ENCODE peak calls at places on chromosomes 7 and 10, in eight cellular contexts. D is colonic mucosa; F is kidney epithelial cell; B is Jurkat, Clone E6-1; L is fibroblast of lung; C is cardiac fibroblast; W is H7; E is psoas muscle. Y is an unnamed sample.

GRCh38 chr7:32941996-32942782 is 15.1 kb upstream of the FKBP9 start:
- DNase-seq in D (peak), F (no peak), B (no peak), L (peak), C (peak), W (peak), E (peak), Y (peak)

GRCh38 chr7:155734445-155734809 is 77.8 kb downstream of the SHH start:
- DNase-seq in D (no peak), F (no peak), B (no peak), L (peak), C (no peak), W (no peak), E (no peak), Y (no peak)

GRCh38 chr7:157497744-157498541 is 161.1 kb downstream of the DNAJB6 start:
- DNase-seq in D (no peak), F (no peak), B (no peak), L (no peak), C (no peak), W (peak), E (no peak), Y (no peak)

GRCh38 chr7:146000882-146001281 is 115.7 kb upstream of the CNTNAP2 start:
- DNase-seq in D (no peak), F (no peak), B (no peak), L (no peak), C (no peak), W (no peak), E (no peak), Y (no peak)

GRCh38 chr10:78925800-78926319 is 142.9 kb upstream of the ZMIZ1 start:
- DNase-seq in D (no peak), F (peak), B (no peak), L (peak), C (peak), W (no peak), E (no peak), Y (no peak)

GRCh38 chr7:25359471-25360059 is 131.3 kb upstream of the NPVF start:
- DNase-seq in D (no peak), F (peak), B (no peak), L (no peak), C (no peak), W (no peak), E (no peak), Y (no peak)

GRCh38 chr10:129344506-129344905 is 122.5 kb upstream of the MGMT start:
- DNase-seq in D (no peak), F (no peak), B (no peak), L (no peak), C (no peak), W (no peak), E (no peak), Y (no peak)

GRCh38 chr10:52212062-52212461 is 102.0 kb upstream of the DKK1 start:
- DNase-seq in D (peak), F (no peak), B (no peak), L (no peak), C (peak), W (no peak), E (no peak), Y (no peak)

GRCh38 chr10:86225098-86225782 is 141.4 kb downstream of the GRID1 start:
- DNase-seq in D (no peak), F (peak), B (no peak), L (peak), C (peak), W (no peak), E (no peak), Y (no peak)

GRCh38 chr7:85464042-85464651 is 277.3 kb upstream of the SEMA3D start:
- DNase-seq in D (no peak), F (no peak), B (no peak), L (no peak), C (peak), W (no peak), E (no peak), Y (no peak)

GRCh38 chr10:129694633-129695356 is 227.8 kb downstream of the MGMT start:
- DNase-seq in D (peak), F (no peak), B (no peak), L (no peak), C (no peak), W (no peak), E (peak), Y (peak)

GRCh38 chr10:26881600-26882331 is 21.0 kb upstream of the ABI1 start:
- DNase-seq in D (no peak), F (no peak), B (peak), L (peak), C (peak), W (peak), E (no peak), Y (no peak)

GRCh38 chr7:33710608-33711007 is 194.7 kb upstream of the BMPER start:
- DNase-seq in D (no peak), F (no peak), B (no peak), L (peak), C (peak), W (no peak), E (no peak), Y (no peak)

GRCh38 chr7:46162582-46162981 is 241.5 kb upstream of the IGFBP3 start:
- DNase-seq in D (no peak), F (no peak), B (no peak), L (peak), C (peak), W (no peak), E (no peak), Y (no peak)

GRCh38 chr7:1073211-1073977 is 14.5 kb upstream of the GPER1 start:
- DNase-seq in D (no peak), F (no peak), B (no peak), L (no peak), C (no peak), W (peak), E (no peak), Y (no peak)

GRCh38 chr10:75403144-75404022 is 1.8 kb upstream of the ZNF503 start:
- DNase-seq in D (peak), F (no peak), B (no peak), L (peak), C (peak), W (peak), E (peak), Y (peak)

GRCh38 chr7:801940-802364 is 30.3 kb upstream of the SUN1 start:
- DNase-seq in D (peak), F (no peak), B (no peak), L (no peak), C (no peak), W (peak), E (peak), Y (peak)

GRCh38 chr10:71575446-71575845 is 144.1 kb downstream of the C10orf105 start:
- DNase-seq in D (no peak), F (no peak), B (no peak), L (no peak), C (no peak), W (no peak), E (peak), Y (peak)

GRCh38 chr10:15168781-15169554 is 475 bp upstream of the NMT2 start:
- DNase-seq in D (peak), F (peak), B (peak), L (peak), C (peak), W (peak), E (peak), Y (peak)

GRCh38 chr7:29563590-29564454 is at the start of gene PRR15:
- DNase-seq in D (peak), F (no peak), B (no peak), L (peak), C (peak), W (peak), E (peak), Y (peak)

GRCh38 chr10:60978287-60979115 is 34.5 kb upstream of the RHOBTB1 start:
- DNase-seq in D (no peak), F (no peak), B (no peak), L (peak), C (peak), W (no peak), E (no peak), Y (no peak)

GRCh38 chr10:79065853-79066252 is 2.9 kb upstream of the ZMIZ1 start:
- DNase-seq in D (no peak), F (no peak), B (no peak), L (no peak), C (no peak), W (no peak), E (no peak), Y (peak)

GRCh38 chr7:133358728-133359127 is 105.8 kb downstream of the EXOC4 start:
- DNase-seq in D (no peak), F (no peak), B (no peak), L (peak), C (peak), W (no peak), E (no peak), Y (no peak)

DNA sequence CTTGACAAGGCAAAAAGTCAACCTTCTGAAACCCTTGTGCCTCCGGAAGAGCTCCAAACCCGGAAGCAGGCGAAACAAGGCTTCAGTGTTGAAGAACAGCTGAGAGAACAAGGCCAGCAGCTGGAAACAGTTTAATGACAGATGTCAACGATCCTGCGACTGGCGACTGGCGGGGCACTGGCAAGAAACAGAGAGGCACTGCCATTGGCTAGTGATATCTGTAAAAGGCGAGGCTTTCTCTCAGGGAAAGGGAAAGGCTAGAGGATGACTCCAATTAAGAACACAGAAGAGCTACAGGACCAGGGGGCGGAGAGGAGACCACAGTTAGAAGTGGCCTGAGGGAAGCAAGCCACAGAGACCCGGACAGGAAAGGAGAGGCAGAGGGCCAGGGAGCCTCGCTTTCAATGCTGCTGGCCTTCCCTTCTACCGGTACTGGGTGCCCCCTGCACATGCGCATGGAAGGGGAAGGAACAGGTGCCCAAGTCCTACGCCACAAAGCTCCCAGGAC is 19.4 kb downstream of the ITGB1 start:
- DNase-seq in D (peak), F (no peak), B (no peak), L (no peak), C (no peak), W (no peak), E (no peak), Y (peak)
- H3K4me3 ChIP-seq in D (no peak), F (no peak), B (no peak), L (no peak), C (no peak), W (no peak), E (peak), Y (no peak)

GRCh38 chr7:27187702-27188665 is 3.0 kb upstream of the HOXA11 start:
- DNase-seq in D (no peak), F (no peak), B (no peak), L (no peak), C (no peak), W (peak), E (no peak), Y (no peak)

GRCh38 chr7:27186450-27187157 is 1.6 kb upstream of the HOXA11 start:
- DNase-seq in D (no peak), F (no peak), B (no peak), L (no peak), C (no peak), W (no peak), E (no peak), Y (no peak)

GRCh38 chr7:27188666-27189559 is 3.9 kb upstream of the HOXA11 start:
- DNase-seq in D (peak), F (no peak), B (no peak), L (no peak), C (peak), W (peak), E (no peak), Y (no peak)

GRCh38 chr7:27185708-27186449 is 847 bp upstream of the HOXA11 start:
- DNase-seq in D (no peak), F (no peak), B (no peak), L (no peak), C (no peak), W (peak), E (no peak), Y (no peak)

DNA sequence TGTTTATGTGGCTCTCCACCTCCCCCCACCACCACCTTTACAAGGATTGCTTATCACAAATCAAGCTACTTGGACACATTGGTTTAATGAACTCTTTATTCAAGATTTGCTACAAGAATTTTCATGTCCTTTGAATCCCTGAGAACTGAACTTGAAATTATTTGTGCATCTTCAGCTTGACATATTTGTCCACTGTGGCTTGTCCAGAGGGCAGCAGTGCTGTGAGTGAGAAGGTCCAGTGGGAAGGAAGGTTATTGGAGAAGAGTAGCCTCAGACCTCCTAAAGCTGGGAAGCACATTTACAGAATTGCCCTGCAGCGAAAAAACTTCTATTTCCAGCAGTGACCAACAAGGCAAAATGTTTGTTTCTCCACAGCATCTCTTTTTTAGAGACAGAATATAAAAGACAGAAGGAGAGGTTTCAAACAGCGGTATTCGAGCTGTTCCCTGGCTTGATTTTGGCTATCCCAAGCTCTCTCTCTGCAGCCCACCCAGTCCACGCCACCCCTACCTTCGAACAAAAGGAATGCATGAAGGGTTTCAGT is 2.2 kb upstream of the HOXA11 start:
- DNase-seq in D (no peak), F (no peak), B (no peak), L (no peak), C (no peak), W (no peak), E (no peak), Y (no peak)
- H3K4me3 ChIP-seq in D (peak), F (peak), B (no peak), L (no peak), C (no peak), W (no peak), E (no peak), Y (no peak)

GRCh38 chr7:27162930-27163775 is 2.2 kb downstream of the HOXA9 start:
- DNase-seq in D (no peak), F (no peak), B (no peak), L (no peak), C (no peak), W (no peak), E (no peak), Y (no peak)

GRCh38 chr7:27165089-27165654 is at the start of gene HOXA9:
- DNase-seq in D (peak), F (no peak), B (no peak), L (no peak), C (no peak), W (no peak), E (peak), Y (no peak)

GRCh38 chr7:27163776-27164380 is 1.5 kb downstream of the HOXA9 start:
- DNase-seq in D (no peak), F (no peak), B (no peak), L (no peak), C (no peak), W (no peak), E (no peak), Y (no peak)

GRCh38 chr7:27165655-27166474 is 528 bp upstream of the HOXA9 start:
- DNase-seq in D (peak), F (no peak), B (no peak), L (no peak), C (no peak), W (no peak), E (peak), Y (no peak)

GRCh38 chr7:27164381-27165088 is 802 bp downstream of the HOXA9 start:
- DNase-seq in D (no peak), F (no peak), B (no peak), L (no peak), C (no peak), W (peak), E (peak), Y (peak)
- H3K4me3 ChIP-seq in D (peak), F (peak), B (no peak), L (no peak), C (no peak), W (no peak), E (peak), Y (no peak)

GRCh38 chr10:102408081-102408727 is 10.4 kb downstream of the PSD start:
- DNase-seq in D (no peak), F (no peak), B (no peak), L (no peak), C (no peak), W (no peak), E (no peak), Y (no peak)
- H3K4me3 ChIP-seq in D (peak), F (peak), B (peak), L (no peak), C (peak), W (peak), E (peak), Y (peak)

GRCh38 chr7:150370612-150371071 is 2.0 kb downstream of the REPIN1 start:
- DNase-seq in D (no peak), F (no peak), B (no peak), L (peak), C (peak), W (no peak), E (no peak), Y (no peak)
- H3K4me3 ChIP-seq in D (peak), F (no peak), B (peak), L (no peak), C (no peak), W (no peak), E (peak), Y (no peak)

GRCh38 chr10:35420827-35421552 is 84.7 kb downstream of the CCNY start:
- DNase-seq in D (no peak), F (no peak), B (no peak), L (peak), C (no peak), W (no peak), E (no peak), Y (no peak)

GRCh38 chr10:35416628-35417625 is 80.6 kb downstream of the CCNY start:
- DNase-seq in D (no peak), F (no peak), B (peak), L (peak), C (no peak), W (no peak), E (no peak), Y (no peak)

GRCh38 chr10:35422236-35422635 is 85.9 kb downstream of the CCNY start:
- DNase-seq in D (no peak), F (peak), B (no peak), L (peak), C (peak), W (no peak), E (no peak), Y (no peak)

GRCh38 chr10:35421553-35422178 is 85.4 kb downstream of the CCNY start:
- DNase-seq in D (no peak), F (peak), B (no peak), L (peak), C (peak), W (no peak), E (no peak), Y (no peak)

DNA sequence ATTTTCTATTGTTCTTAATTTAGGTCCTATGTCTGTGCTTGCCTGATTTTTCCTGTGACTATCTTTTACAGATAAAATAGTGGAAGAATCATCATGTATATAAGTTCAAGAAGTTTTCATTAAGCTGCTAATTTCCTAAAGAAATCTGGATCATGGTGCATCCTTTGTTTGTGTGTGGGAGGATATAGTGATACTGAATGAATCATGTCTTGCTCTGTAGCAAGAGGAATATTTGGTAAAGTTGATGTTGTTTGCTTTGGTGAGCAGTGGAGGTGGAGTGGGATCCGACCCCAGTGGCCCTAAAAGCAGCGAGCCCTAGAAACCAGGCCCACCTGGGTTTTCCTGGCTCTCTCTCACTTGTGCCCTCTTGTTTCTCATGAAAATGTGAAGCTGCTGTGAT is 83.7 kb downstream of the CCNY start:
- DNase-seq in D (no peak), F (no peak), B (no peak), L (peak), C (peak), W (no peak), E (no peak), Y (no peak)
- H3K4me3 ChIP-seq in D (no peak), F (no peak), B (no peak), L (no peak), C (no peak), W (no peak), E (no peak), Y (no peak)

DNA sequence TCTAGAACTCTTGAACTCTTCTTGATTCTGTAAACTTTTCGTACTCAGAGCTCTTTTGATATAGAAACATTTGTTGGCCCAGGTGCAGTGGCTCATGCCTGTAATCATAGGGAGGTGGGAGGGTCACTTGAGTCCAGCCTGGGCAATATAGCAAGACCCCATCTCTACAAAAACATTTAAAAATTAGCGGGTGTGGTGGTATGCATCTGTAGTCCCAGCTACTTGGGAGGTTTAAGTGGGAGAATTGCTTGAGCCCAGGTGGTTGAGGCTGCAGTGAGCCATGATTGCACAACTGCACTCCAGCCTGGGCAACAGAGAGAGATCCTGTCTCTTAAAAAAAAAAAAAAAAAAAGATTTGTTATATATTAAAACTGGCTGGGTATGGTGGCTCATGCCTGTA is 121.6 kb downstream of the BAMBI start:
- DNase-seq in D (no peak), F (no peak), B (no peak), L (no peak), C (no peak), W (no peak), E (no peak), Y (no peak)
- H3K4me3 ChIP-seq in D (no peak), F (no peak), B (no peak), L (no peak), C (no peak), W (no peak), E (no peak), Y (no peak)

Y was measured in right cardiac atrium.